ENCODE peak calls at places on chromosomes 6 and 20, in five cellular contexts. One of them, this sample, is unnamed.
A peak's percentile ranks its signal among the peaks of the same experiment; 100 is the strongest.

GRCh38 chr6:42131531-42131930 is 10.9 kb downstream of the C6orf132 start:
- DNase-seq in A549: no peak
- DNase-seq in astrocyte: peak; percentile 79
- DNase-seq in endodermal cell: no peak
- DNase-seq in mammary epithelial cell: peak; percentile 55
- DNase-seq in this sample: no peak

GRCh38 chr6:6736753-6737654 is 148.5 kb downstream of the LY86 start:
- DNase-seq in mammary epithelial cell: no peak
- DNase-seq in endodermal cell: peak; percentile 93
- DNase-seq in A549: no peak
- DNase-seq in astrocyte: no peak
- DNase-seq in this sample: no peak

GRCh38 chr6:168916576-168917207 is 337.0 kb downstream of the THBS2 start:
- DNase-seq in mammary epithelial cell: no peak
- DNase-seq in astrocyte: peak; percentile 31
- DNase-seq in endodermal cell: no peak
- DNase-seq in A549: no peak
- DNase-seq in this sample: no peak

GRCh38 chr20:20241966-20242365 is 125.9 kb upstream of the INSM1 start:
- DNase-seq in A549: no peak
- DNase-seq in astrocyte: no peak
- DNase-seq in endodermal cell: no peak
- DNase-seq in mammary epithelial cell: no peak
- DNase-seq in this sample: no peak

GRCh38 chr6:108544586-108544985 is 16.1 kb upstream of the FOXO3 start:
- DNase-seq in astrocyte: no peak
- DNase-seq in A549: no peak
- DNase-seq in mammary epithelial cell: no peak
- DNase-seq in endodermal cell: no peak
- DNase-seq in this sample: no peak

GRCh38 chr6:94510877-94511276 is 1066.5 kb upstream of the MANEA start:
- DNase-seq in astrocyte: no peak
- DNase-seq in A549: no peak
- DNase-seq in endodermal cell: no peak
- DNase-seq in mammary epithelial cell: no peak
- DNase-seq in this sample: no peak

GRCh38 chr6:15299430-15300131 is 53.7 kb downstream of the JARID2 start:
- DNase-seq in endodermal cell: no peak
- DNase-seq in mammary epithelial cell: no peak
- DNase-seq in A549: no peak
- DNase-seq in astrocyte: peak; percentile 38
- DNase-seq in this sample: peak; percentile 96

GRCh38 chr20:41173791-41174341 is 36.5 kb downstream of the PLCG1 start:
- DNase-seq in astrocyte: no peak
- DNase-seq in mammary epithelial cell: no peak
- DNase-seq in endodermal cell: peak; percentile 25
- DNase-seq in A549: no peak
- DNase-seq in this sample: no peak

GRCh38 chr6:3026811-3027626 is 27.3 kb downstream of the NQO2 start:
- DNase-seq in mammary epithelial cell: no peak
- DNase-seq in A549: no peak
- DNase-seq in endodermal cell: no peak
- DNase-seq in astrocyte: peak; percentile 36
- DNase-seq in this sample: peak; percentile 91

GRCh38 chr20:17630151-17630805 is 51.8 kb downstream of the RRBP1 start:
- DNase-seq in endodermal cell: no peak
- DNase-seq in astrocyte: no peak
- DNase-seq in A549: no peak
- DNase-seq in mammary epithelial cell: no peak
- DNase-seq in this sample: no peak

GRCh38 chr20:38260025-38260377 is 534 bp downstream of the KIAA1755 start:
- DNase-seq in endodermal cell: no peak
- DNase-seq in astrocyte: peak; percentile 32
- DNase-seq in mammary epithelial cell: no peak
- DNase-seq in A549: no peak
- DNase-seq in this sample: no peak
- H3K4me3 ChIP-seq in endodermal cell: no peak overlapping the region
- H3K4me3 ChIP-seq in astrocyte: peak overlapping the region; percentile 63
- H3K4me3 ChIP-seq in mammary epithelial cell: no peak overlapping the region
- H3K4me3 ChIP-seq in A549: no peak overlapping the region
- H3K4me3 ChIP-seq in this sample: no peak overlapping the region

GRCh38 chr20:59987135-59987534 is 28.9 kb downstream of the CDH26 start:
- DNase-seq in endodermal cell: peak; percentile 41
- DNase-seq in mammary epithelial cell: peak; percentile 46
- DNase-seq in A549: no peak
- DNase-seq in astrocyte: no peak
- DNase-seq in this sample: no peak

GRCh38 chr20:59984551-59984950 is 26.3 kb downstream of the CDH26 start:
- DNase-seq in astrocyte: no peak
- DNase-seq in mammary epithelial cell: no peak
- DNase-seq in endodermal cell: no peak
- DNase-seq in A549: no peak
- DNase-seq in this sample: no peak

GRCh38 chr20:59988141-59988540 is 29.9 kb downstream of the CDH26 start:
- DNase-seq in mammary epithelial cell: peak; percentile 78
- DNase-seq in endodermal cell: peak; percentile 77
- DNase-seq in A549: peak; percentile 46
- DNase-seq in astrocyte: no peak
- DNase-seq in this sample: no peak

GRCh38 chr20:59985864-59986263 is 27.6 kb downstream of the CDH26 start:
- DNase-seq in A549: no peak
- DNase-seq in mammary epithelial cell: no peak
- DNase-seq in endodermal cell: no peak
- DNase-seq in astrocyte: no peak
- DNase-seq in this sample: no peak
- TF ChIP-seq CTCF in A549: no peak
- TF ChIP-seq CTCF in mammary epithelial cell: no peak
- TF ChIP-seq CTCF in endodermal cell: peak; percentile 69
- TF ChIP-seq CTCF in astrocyte: no peak
- TF ChIP-seq CTCF in this sample: peak; percentile 13

DNA sequence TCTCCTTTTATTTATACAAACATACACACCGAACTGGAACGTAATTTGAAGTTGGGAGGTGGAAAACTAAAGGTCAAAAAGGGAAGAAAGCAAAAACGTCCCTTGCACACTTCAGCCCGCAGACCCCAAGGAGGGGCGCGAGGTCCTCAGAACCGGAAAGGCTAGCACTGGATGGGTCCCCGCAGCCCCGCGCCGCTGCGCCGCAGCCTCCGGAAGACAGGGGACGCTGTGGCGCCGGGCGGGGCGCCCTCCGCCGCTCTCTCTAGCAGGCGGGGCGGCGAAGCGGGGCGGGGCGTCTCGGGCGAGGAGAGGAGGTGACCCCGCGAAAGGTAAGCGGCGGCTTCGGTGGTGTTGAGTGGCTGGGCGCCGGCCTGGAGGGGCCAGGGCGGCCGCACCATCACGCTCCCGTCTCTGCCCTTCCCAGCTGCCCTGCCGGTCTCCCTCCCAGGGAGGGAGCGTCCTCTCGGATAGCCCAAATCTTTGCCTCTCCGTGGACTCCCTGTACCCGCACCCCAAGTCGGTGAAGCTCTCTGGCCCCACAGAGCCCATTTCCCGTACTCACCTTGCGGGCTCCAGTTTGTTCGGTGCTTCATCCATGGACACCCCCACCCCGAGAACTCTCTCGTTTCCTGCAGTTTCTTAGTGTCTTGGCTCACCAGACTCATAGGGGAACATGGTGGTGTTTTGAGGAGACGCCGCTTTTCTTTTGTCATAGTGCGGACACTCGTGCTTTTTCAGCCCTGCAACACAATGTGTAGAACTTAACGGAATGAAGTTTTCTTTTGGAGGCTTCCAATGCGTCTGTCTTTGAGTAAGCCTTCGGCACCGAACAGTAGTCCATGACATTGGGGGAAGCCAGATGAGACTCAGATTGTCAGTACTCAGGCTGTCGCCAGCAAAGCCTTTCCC is at the start of gene SMIM8:
- DNase-seq in mammary epithelial cell: peak; percentile 81
- DNase-seq in A549: peak; percentile 64
- DNase-seq in endodermal cell: peak; percentile 96
- DNase-seq in astrocyte: peak; percentile 44
- DNase-seq in this sample: peak; percentile 91
- H3K4me3 ChIP-seq in mammary epithelial cell: peak within 1 kb of the TSS; percentile 96
- H3K4me3 ChIP-seq in A549: peak within 1 kb of the TSS; percentile 72
- H3K4me3 ChIP-seq in endodermal cell: peak within 1 kb of the TSS; percentile 100
- H3K4me3 ChIP-seq in astrocyte: peak within 1 kb of the TSS; percentile 100
- H3K4me3 ChIP-seq in this sample: peak within 1 kb of the TSS; percentile 99

DNA sequence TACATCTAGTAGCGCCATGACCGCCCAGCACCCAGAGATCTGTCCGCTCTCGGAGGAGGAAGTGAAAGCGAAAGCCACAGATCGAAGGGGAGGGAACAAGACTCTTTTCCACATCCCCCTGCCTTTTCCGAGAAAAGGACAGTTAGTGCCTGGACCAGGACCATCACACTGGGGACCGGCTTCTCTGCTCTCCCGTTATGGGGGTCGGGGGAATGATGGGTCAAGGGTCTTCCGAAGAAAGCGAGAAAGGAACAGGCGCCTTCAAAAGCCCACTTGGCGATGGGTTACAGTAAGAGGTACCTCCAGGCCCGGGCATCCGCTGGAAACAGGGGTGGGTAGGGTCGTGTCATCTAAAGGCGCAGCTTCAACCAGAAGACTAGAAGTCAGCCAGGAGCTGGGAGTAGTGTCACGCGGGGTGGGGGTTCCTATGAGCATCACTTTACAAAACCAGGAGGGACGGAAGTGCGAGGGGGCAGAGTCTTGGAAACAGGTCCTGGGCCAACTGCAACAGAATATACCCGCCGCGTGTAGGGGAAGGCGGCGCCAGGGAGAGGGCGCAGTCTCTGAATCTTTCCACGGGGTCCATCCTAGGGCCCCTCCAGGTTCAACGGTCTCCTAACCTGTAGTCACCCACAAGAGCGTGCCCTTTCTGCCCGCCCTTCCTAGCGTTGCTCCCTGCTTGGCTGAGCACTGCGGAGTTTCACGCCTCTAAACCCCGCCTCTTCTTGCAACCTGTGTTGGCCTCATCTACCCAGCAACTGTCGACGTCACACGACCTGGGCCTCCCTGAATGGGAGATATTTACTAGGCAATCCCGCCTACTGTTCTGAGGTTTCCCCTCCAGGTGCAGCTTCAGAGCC is at the start of gene PSMB8:
- DNase-seq in A549: peak; percentile 86
- DNase-seq in endodermal cell: peak; percentile 98
- DNase-seq in mammary epithelial cell: peak; percentile 98
- DNase-seq in astrocyte: peak; percentile 84
- DNase-seq in this sample: peak; percentile 98
- TF ChIP-seq CTCF in A549: no peak
- TF ChIP-seq CTCF in endodermal cell: peak; percentile 57
- TF ChIP-seq CTCF in mammary epithelial cell: no peak
- TF ChIP-seq CTCF in astrocyte: no peak
- TF ChIP-seq CTCF in this sample: no peak